ENCODE peak calls at places on chromosomes 11 and 22, in five cellular contexts. T is heart left ventricle, X is body of pancreas, K is kidney epithelial cell, C is astrocyte of the cerebellum. A is an unnamed sample.

GRCh38 chr11:62592989-62593421 is 1.7 kb upstream of the TUT1 start:
- DNase-seq in X (no peak), K (no peak), C (no peak), T (no peak), A (no peak)

GRCh38 chr11:94175545-94175944 is 46.9 kb downstream of the PANX1 start:
- DNase-seq in X (no peak), C (peak; percentile 84), T (no peak), K (peak; percentile 35), A (no peak)

GRCh38 chr11:134517621-134518293 is 105.7 kb upstream of the B3GAT1 start:
- DNase-seq in K (no peak), T (no peak), X (no peak), C (no peak), A (no peak)

GRCh38 chr11:60563553-60564235 is 48.5 kb downstream of the MS4A13 start:
- DNase-seq in X (no peak), T (no peak), K (no peak), C (no peak), A (no peak)

GRCh38 chr11:120129570-120129969 is 8.3 kb downstream of the TRIM29 start:
- DNase-seq in T (peak; percentile 28), K (no peak), X (peak; percentile 3), C (no peak), A (no peak)

GRCh38 chr11:44634401-44635281 is 69.2 kb downstream of the CD82 start:
- DNase-seq in X (peak; percentile 82), T (peak; percentile 86), K (peak; percentile 79), C (peak; percentile 19), A (peak; percentile 44)

GRCh38 chr22:47391169-47392053 is 629.0 kb downstream of the TBC1D22A start:
- DNase-seq in K (no peak), X (no peak), T (peak; percentile 42), C (no peak), A (no peak)

GRCh38 chr22:25970348-25970995 is 198.8 kb upstream of the SEZ6L start:
- DNase-seq in X (peak; percentile 11), C (no peak), K (no peak), T (no peak), A (no peak)

GRCh38 chr11:437228-437870 is 4.5 kb downstream of the ANO9 start:
- DNase-seq in C (no peak), K (no peak), T (no peak), X (no peak), A (no peak)
- H3K4me3 ChIP-seq in C (no peak overlapping the region), K (no peak overlapping the region), T (no peak overlapping the region), X (no peak overlapping the region), A (no peak overlapping the region)

GRCh38 chr11:65383778-65384177 is 1.3 kb upstream of the SLC25A45 start:
- DNase-seq in T (no peak), C (no peak), X (no peak), K (no peak), A (no peak)

GRCh38 chr11:65380460-65381126 is 1.9 kb downstream of the SLC25A45 start:
- DNase-seq in T (no peak), C (no peak), X (peak; percentile 86), K (no peak), A (no peak)

GRCh38 chr11:65381721-65382035 is 768 bp downstream of the SLC25A45 start:
- DNase-seq in K (no peak), T (no peak), C (peak; percentile 6), X (no peak), A (no peak)

GRCh38 chr11:65382804-65383368 is 440 bp upstream of the SLC25A45 start:
- DNase-seq in K (no peak), X (peak; percentile 93), C (no peak), T (no peak), A (no peak)

GRCh38 chr11:65382036-65382803 is at the start of gene SLC25A45:
- DNase-seq in T (peak; percentile 95), X (peak; percentile 98), C (peak; percentile 84), K (peak; percentile 91), A (peak; percentile 84)
- H3K4me3 ChIP-seq in T (peak within 1 kb of the TSS; percentile 49), X (no peak within 1 kb of the TSS), C (peak within 1 kb of the TSS; percentile 24), K (peak within 1 kb of the TSS; percentile 27), A (peak within 1 kb of the TSS; percentile 51)

GRCh38 chr22:17968126-17968525 is 56.2 kb downstream of the MICAL3 start:
- DNase-seq in C (no peak), K (no peak), T (no peak), X (peak; percentile 28), A (no peak)

GRCh38 chr22:17965538-17966402 is 58.6 kb downstream of the MICAL3 start:
- DNase-seq in X (no peak), K (no peak), T (no peak), C (no peak), A (no peak)

GRCh38 chr22:17964153-17964552 is 60.2 kb downstream of the MICAL3 start:
- DNase-seq in K (no peak), X (no peak), C (no peak), T (no peak), A (no peak)

GRCh38 chr22:17964647-17965046 is 59.7 kb downstream of the MICAL3 start:
- DNase-seq in T (no peak), X (no peak), C (no peak), K (no peak), A (no peak)

GRCh38 chr22:17966403-17966717 is 58.0 kb downstream of the MICAL3 start:
- DNase-seq in X (no peak), K (no peak), C (no peak), T (no peak), A (no peak)
- H3K4me3 ChIP-seq in X (no peak overlapping the region), K (no peak overlapping the region), C (no peak overlapping the region), T (no peak overlapping the region), A (no peak overlapping the region)

GRCh38 chr11:128343134-128343514 is 244.2 kb downstream of the ETS1 start:
- DNase-seq in X (no peak), C (no peak), T (no peak), K (no peak), A (no peak)

GRCh38 chr11:128343870-128344269 is 243.5 kb downstream of the ETS1 start:
- DNase-seq in T (no peak), X (no peak), C (no peak), K (no peak), A (no peak)

GRCh38 chr11:128341280-128341679 is 246.1 kb downstream of the ETS1 start:
- DNase-seq in X (no peak), C (no peak), K (no peak), T (no peak), A (no peak)

GRCh38 chr11:128342511-128343133 is 244.7 kb downstream of the ETS1 start:
- DNase-seq in X (no peak), T (no peak), C (peak; percentile 42), K (peak; percentile 57), A (no peak)

GRCh38 chr11:128341767-128342318 is 245.5 kb downstream of the ETS1 start:
- DNase-seq in C (no peak), X (no peak), T (no peak), K (no peak), A (no peak)
- H3K4me3 ChIP-seq in C (no peak overlapping the region), X (no peak overlapping the region), T (no peak overlapping the region), K (no peak overlapping the region), A (no peak overlapping the region)

GRCh38 chr11:46271407-46271806 is 6.1 kb upstream of the CREB3L1 start:
- DNase-seq in T (no peak), C (no peak), X (no peak), K (no peak), A (no peak)

GRCh38 chr11:46275964-46276641 is 1.4 kb upstream of the CREB3L1 start:
- DNase-seq in T (no peak), X (peak; percentile 92), C (no peak), K (no peak), A (no peak)

GRCh38 chr11:46272816-46273427 is 4.5 kb upstream of the CREB3L1 start:
- DNase-seq in K (no peak), X (peak; percentile 72), C (no peak), T (peak; percentile 74), A (no peak)

GRCh38 chr11:46271875-46272815 is 5.3 kb upstream of the CREB3L1 start:
- DNase-seq in T (no peak), K (no peak), X (no peak), C (no peak), A (no peak)

GRCh38 chr11:46273511-46274205 is 3.8 kb upstream of the CREB3L1 start:
- DNase-seq in X (peak; percentile 83), K (no peak), C (no peak), T (no peak), A (no peak)
- H3K4me3 ChIP-seq in X (no peak overlapping the region), K (no peak overlapping the region), C (no peak overlapping the region), T (no peak overlapping the region), A (no peak overlapping the region)